ENCODE peak calls at places on chromosomes 12 and 14, in nine cellular contexts. One of them, this sample, is unnamed.

GRCh38 chr12:92462527-92462926 is 240.3 kb upstream of the PLEKHG7 start:
- DNase-seq in HCT116: no peak
- DNase-seq in cardiac muscle cell: no peak
- DNase-seq in heart left ventricle: no peak
- DNase-seq in fibroblast of the aortic adventitia: no peak
- DNase-seq in ovary: no peak
- DNase-seq in fibroblast of mammary gland: no peak
- DNase-seq in Caco-2: no peak
- DNase-seq in psoas muscle: no peak
- DNase-seq in this sample: no peak

GRCh38 chr12:92134638-92135274 is 10.9 kb downstream of the BTG1 start:
- DNase-seq in cardiac muscle cell: no peak
- DNase-seq in Caco-2: no peak
- DNase-seq in fibroblast of the aortic adventitia: peak; percentile 72
- DNase-seq in psoas muscle: no peak
- DNase-seq in fibroblast of mammary gland: peak; percentile 94
- DNase-seq in ovary: no peak
- DNase-seq in heart left ventricle: no peak
- DNase-seq in HCT116: no peak
- DNase-seq in this sample: no peak

GRCh38 chr12:49358548-49359141 is 8.6 kb upstream of the SPATS2 start:
- DNase-seq in HCT116: peak; percentile 84
- DNase-seq in heart left ventricle: no peak
- DNase-seq in ovary: no peak
- DNase-seq in psoas muscle: no peak
- DNase-seq in Caco-2: peak; percentile 77
- DNase-seq in cardiac muscle cell: peak; percentile 80
- DNase-seq in fibroblast of the aortic adventitia: peak; percentile 83
- DNase-seq in fibroblast of mammary gland: peak; percentile 76
- DNase-seq in this sample: no peak

GRCh38 chr14:92647499-92648279 is 100.7 kb downstream of the LGMN start:
- DNase-seq in ovary: no peak
- DNase-seq in HCT116: no peak
- DNase-seq in heart left ventricle: no peak
- DNase-seq in psoas muscle: no peak
- DNase-seq in fibroblast of mammary gland: peak; percentile 70
- DNase-seq in Caco-2: no peak
- DNase-seq in cardiac muscle cell: peak; percentile 47
- DNase-seq in fibroblast of the aortic adventitia: peak; percentile 60
- DNase-seq in this sample: no peak

GRCh38 chr14:21069388-21070082 is 569 bp upstream of the ARHGEF40 start:
- DNase-seq in fibroblast of mammary gland: no peak
- DNase-seq in ovary: peak; percentile 72
- DNase-seq in Caco-2: no peak
- DNase-seq in HCT116: no peak
- DNase-seq in fibroblast of the aortic adventitia: peak; percentile 47
- DNase-seq in cardiac muscle cell: peak; percentile 71
- DNase-seq in psoas muscle: peak; percentile 47
- DNase-seq in heart left ventricle: peak; percentile 73
- DNase-seq in this sample: no peak

GRCh38 chr14:76872796-76873432 is 46.7 kb downstream of the LRRC74A start:
- DNase-seq in HCT116: no peak
- DNase-seq in psoas muscle: peak; percentile 48
- DNase-seq in ovary: peak; percentile 36
- DNase-seq in fibroblast of the aortic adventitia: peak; percentile 60
- DNase-seq in heart left ventricle: peak; percentile 78
- DNase-seq in Caco-2: peak; percentile 50
- DNase-seq in cardiac muscle cell: peak; percentile 61
- DNase-seq in fibroblast of mammary gland: peak; percentile 44
- DNase-seq in this sample: no peak

GRCh38 chr12:52436000-52436827 is 2.0 kb upstream of the KRT75 start:
- DNase-seq in ovary: no peak
- DNase-seq in cardiac muscle cell: peak; percentile 83
- DNase-seq in fibroblast of mammary gland: peak; percentile 51
- DNase-seq in psoas muscle: no peak
- DNase-seq in heart left ventricle: no peak
- DNase-seq in fibroblast of the aortic adventitia: peak; percentile 27
- DNase-seq in Caco-2: no peak
- DNase-seq in HCT116: no peak
- DNase-seq in this sample: no peak

GRCh38 chr12:56358836-56359532 is 923 bp downstream of the STAT2 start:
- DNase-seq in Caco-2: no peak
- DNase-seq in fibroblast of mammary gland: peak; percentile 86
- DNase-seq in psoas muscle: no peak
- DNase-seq in heart left ventricle: no peak
- DNase-seq in cardiac muscle cell: peak; percentile 85
- DNase-seq in fibroblast of the aortic adventitia: peak; percentile 89
- DNase-seq in ovary: no peak
- DNase-seq in HCT116: no peak
- DNase-seq in this sample: peak; percentile 35

GRCh38 chr12:110253176-110253575 is 27.9 kb upstream of the ATP2A2 start:
- DNase-seq in Caco-2: no peak
- DNase-seq in fibroblast of mammary gland: peak; percentile 64
- DNase-seq in HCT116: no peak
- DNase-seq in ovary: peak; percentile 50
- DNase-seq in fibroblast of the aortic adventitia: peak; percentile 40
- DNase-seq in heart left ventricle: peak; percentile 84
- DNase-seq in psoas muscle: peak; percentile 59
- DNase-seq in cardiac muscle cell: peak; percentile 45
- DNase-seq in this sample: no peak

DNA sequence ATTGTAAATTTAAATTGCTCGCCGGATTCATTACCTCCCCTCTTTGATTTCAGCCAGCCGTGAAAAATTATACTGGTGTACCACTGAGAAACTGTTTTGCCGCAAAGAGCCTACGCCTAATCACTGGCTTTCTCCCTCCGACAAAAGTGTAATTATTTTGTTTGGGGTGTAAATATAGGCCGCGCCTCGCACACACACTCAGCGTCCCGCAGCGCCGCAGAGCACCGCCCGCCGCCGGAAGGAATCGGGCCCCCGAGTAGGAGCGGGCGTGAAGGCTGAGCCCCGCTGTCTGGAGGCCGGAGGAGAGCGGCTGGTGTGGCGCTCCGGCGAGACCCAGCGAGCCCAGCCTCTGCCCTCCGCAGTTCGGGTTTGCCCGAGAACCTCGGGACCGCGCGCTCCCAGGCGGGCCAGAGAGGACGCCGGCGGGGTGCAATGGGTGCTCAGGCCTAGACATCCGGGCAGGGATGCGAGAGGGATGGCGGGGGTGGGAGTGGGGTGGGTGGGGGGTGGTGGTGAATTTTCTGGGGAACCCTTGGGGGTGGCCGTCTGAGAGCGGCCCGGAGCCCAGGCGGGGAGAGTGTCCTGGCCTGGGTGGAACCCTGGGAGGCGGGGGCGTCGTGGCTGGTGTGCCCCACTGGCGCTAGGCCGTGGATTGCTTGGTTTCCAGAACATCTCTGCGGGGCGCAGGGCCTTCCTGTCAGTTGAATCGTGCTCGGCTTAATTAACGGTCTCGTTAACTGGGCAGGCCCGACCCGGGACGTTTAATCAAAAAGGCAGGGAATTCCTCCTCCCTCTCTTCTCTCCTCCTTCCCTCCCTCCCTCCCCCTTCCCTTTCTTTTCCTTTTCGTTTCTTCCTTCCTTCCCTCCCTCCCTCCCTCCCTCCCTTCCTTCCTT is 4.7 kb upstream of the LHX5 start:
- DNase-seq in fibroblast of the aortic adventitia: no peak
- DNase-seq in ovary: no peak
- DNase-seq in heart left ventricle: no peak
- DNase-seq in HCT116: no peak
- DNase-seq in cardiac muscle cell: no peak
- DNase-seq in Caco-2: no peak
- DNase-seq in fibroblast of mammary gland: no peak
- DNase-seq in psoas muscle: no peak
- DNase-seq in this sample: no peak
- H3K4me3 ChIP-seq in fibroblast of the aortic adventitia: no peak overlapping the region
- H3K4me3 ChIP-seq in ovary: no peak overlapping the region
- H3K4me3 ChIP-seq in heart left ventricle: no peak overlapping the region
- H3K4me3 ChIP-seq in HCT116: no peak overlapping the region
- H3K4me3 ChIP-seq in cardiac muscle cell: peak overlapping the region; percentile 9
- H3K4me3 ChIP-seq in Caco-2: no peak overlapping the region
- H3K4me3 ChIP-seq in fibroblast of mammary gland: no peak overlapping the region
- H3K4me3 ChIP-seq in psoas muscle: no peak overlapping the region
- H3K4me3 ChIP-seq in this sample: no peak overlapping the region

GRCh38 chr14:75174066-75174465 is 2.3 kb downstream of the TMED10 start:
- DNase-seq in ovary: no peak
- DNase-seq in heart left ventricle: no peak
- DNase-seq in psoas muscle: no peak
- DNase-seq in HCT116: no peak
- DNase-seq in cardiac muscle cell: no peak
- DNase-seq in fibroblast of the aortic adventitia: no peak
- DNase-seq in Caco-2: no peak
- DNase-seq in fibroblast of mammary gland: no peak
- DNase-seq in this sample: no peak

GRCh38 chr14:75170797-75171196 is 5.6 kb downstream of the TMED10 start:
- DNase-seq in heart left ventricle: no peak
- DNase-seq in psoas muscle: no peak
- DNase-seq in HCT116: no peak
- DNase-seq in ovary: no peak
- DNase-seq in cardiac muscle cell: peak; percentile 68
- DNase-seq in Caco-2: no peak
- DNase-seq in fibroblast of the aortic adventitia: no peak
- DNase-seq in fibroblast of mammary gland: peak; percentile 22
- DNase-seq in this sample: no peak

GRCh38 chr14:75181426-75182062 is 5.1 kb upstream of the TMED10 start:
- DNase-seq in fibroblast of the aortic adventitia: no peak
- DNase-seq in psoas muscle: no peak
- DNase-seq in heart left ventricle: no peak
- DNase-seq in HCT116: no peak
- DNase-seq in Caco-2: no peak
- DNase-seq in fibroblast of mammary gland: no peak
- DNase-seq in cardiac muscle cell: no peak
- DNase-seq in ovary: no peak
- DNase-seq in this sample: no peak

GRCh38 chr14:75175677-75176141 is 703 bp downstream of the TMED10 start:
- DNase-seq in heart left ventricle: no peak
- DNase-seq in psoas muscle: no peak
- DNase-seq in fibroblast of the aortic adventitia: no peak
- DNase-seq in cardiac muscle cell: no peak
- DNase-seq in Caco-2: no peak
- DNase-seq in HCT116: peak; percentile 6
- DNase-seq in ovary: no peak
- DNase-seq in fibroblast of mammary gland: no peak
- DNase-seq in this sample: no peak

DNA sequence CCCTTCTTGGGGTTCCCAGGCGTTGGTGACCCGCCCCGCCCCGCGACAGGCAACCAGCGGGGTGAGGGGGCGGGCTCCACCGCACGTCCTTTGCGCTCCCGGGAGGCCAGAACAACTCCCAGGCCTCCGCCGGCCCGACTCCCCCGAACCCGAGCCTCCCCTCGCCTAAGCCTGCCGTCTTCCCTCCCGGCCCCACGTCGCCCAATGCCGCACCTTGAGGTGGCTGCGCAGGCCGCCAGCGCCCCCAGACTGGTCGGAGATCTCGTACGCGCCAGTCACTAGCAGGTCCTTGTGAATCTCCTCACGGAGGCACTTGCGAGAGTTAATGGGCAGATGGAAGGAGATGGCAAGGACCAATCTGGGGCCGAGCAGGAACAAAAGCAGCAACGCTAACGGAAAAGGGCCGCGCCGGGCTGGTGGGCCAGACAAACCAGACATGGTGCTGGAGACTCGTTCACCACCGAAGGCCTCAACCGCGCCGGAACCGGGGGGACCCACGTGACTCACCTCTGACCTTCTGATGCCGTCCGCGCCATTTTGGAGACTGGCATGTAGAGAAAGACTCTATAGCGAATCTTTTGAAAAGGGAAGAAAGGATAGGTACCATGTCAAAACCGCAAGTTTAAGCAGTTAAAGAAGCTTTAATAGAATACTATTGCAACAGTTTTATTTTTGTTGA is at the start of gene TMED10:
- DNase-seq in Caco-2: peak; percentile 90
- DNase-seq in cardiac muscle cell: peak; percentile 93
- DNase-seq in heart left ventricle: peak; percentile 95
- DNase-seq in psoas muscle: peak; percentile 89
- DNase-seq in fibroblast of mammary gland: peak; percentile 84
- DNase-seq in ovary: peak; percentile 87
- DNase-seq in fibroblast of the aortic adventitia: peak; percentile 91
- DNase-seq in HCT116: peak; percentile 78
- DNase-seq in this sample: no peak
- TF ChIP-seq CTCF in Caco-2: no peak
- TF ChIP-seq CTCF in cardiac muscle cell: no peak
- TF ChIP-seq CTCF in heart left ventricle: no peak
- TF ChIP-seq CTCF in psoas muscle: no peak
- TF ChIP-seq CTCF in fibroblast of mammary gland: no peak
- TF ChIP-seq CTCF in ovary: no peak
- TF ChIP-seq CTCF in fibroblast of the aortic adventitia: no peak
- TF ChIP-seq CTCF in HCT116: no peak
- TF ChIP-seq CTCF in this sample: no peak

DNA sequence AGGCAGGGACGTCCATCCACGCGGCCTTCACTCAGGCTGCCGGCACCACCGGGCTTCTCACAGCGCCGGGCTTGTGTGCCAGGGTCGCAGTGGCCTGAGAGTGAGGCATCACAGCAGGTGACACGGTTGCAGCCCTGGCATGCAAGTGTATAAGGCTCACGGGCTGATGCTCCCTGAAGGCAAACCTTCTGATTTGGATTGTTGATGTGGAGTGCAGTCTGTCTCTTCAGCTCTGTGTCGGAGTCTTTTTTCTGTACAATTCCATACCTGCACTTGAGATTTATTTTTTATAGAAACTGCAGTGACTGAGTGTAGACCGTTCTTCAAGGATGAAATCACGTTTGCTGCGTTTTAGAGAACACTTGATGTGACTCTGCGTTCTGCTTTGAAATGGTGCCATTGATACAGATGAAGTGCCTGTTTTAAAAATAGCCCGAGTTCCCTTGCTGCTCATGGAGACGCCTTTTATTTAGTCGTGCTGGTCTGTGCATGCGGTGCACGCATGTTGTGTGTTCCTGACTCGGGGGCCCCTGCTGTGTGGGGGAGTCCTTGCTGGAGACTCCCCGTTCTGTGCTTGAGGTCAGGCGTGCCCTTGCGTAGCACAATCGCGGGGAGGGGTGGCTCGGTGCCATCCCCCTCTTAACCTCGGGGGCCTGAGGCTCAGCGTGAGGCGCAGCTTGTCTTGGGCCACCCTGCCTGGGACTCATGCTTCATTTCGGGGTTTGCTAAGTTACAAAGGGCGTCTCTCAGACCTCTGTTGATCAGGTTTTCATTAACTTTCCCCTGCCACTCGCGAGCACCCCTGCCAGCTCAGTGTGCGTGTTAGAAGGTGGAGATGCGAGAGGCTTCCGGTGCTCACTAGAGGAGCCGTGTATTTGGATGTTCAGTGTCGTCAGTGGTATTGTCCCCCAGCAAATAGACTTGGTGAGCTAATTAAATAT is 21.6 kb upstream of the AMN start:
- DNase-seq in psoas muscle: no peak
- DNase-seq in Caco-2: no peak
- DNase-seq in cardiac muscle cell: no peak
- DNase-seq in ovary: no peak
- DNase-seq in fibroblast of the aortic adventitia: no peak
- DNase-seq in heart left ventricle: no peak
- DNase-seq in fibroblast of mammary gland: no peak
- DNase-seq in HCT116: no peak
- DNase-seq in this sample: no peak
- H3K4me3 ChIP-seq in psoas muscle: no peak overlapping the region
- H3K4me3 ChIP-seq in Caco-2: no peak overlapping the region
- H3K4me3 ChIP-seq in cardiac muscle cell: no peak overlapping the region
- H3K4me3 ChIP-seq in ovary: no peak overlapping the region
- H3K4me3 ChIP-seq in fibroblast of the aortic adventitia: no peak overlapping the region
- H3K4me3 ChIP-seq in heart left ventricle: no peak overlapping the region
- H3K4me3 ChIP-seq in fibroblast of mammary gland: no peak overlapping the region
- H3K4me3 ChIP-seq in HCT116: no peak overlapping the region
- H3K4me3 ChIP-seq in this sample: no peak overlapping the region

GRCh38 chr14:75430106-75430505 is 2.3 kb downstream of the JDP2 start:
- DNase-seq in cardiac muscle cell: peak; percentile 79
- DNase-seq in fibroblast of the aortic adventitia: peak; percentile 68
- DNase-seq in Caco-2: no peak
- DNase-seq in psoas muscle: peak; percentile 66
- DNase-seq in HCT116: no peak
- DNase-seq in fibroblast of mammary gland: peak; percentile 59
- DNase-seq in ovary: no peak
- DNase-seq in heart left ventricle: no peak
- DNase-seq in this sample: no peak
- TF ChIP-seq CTCF in cardiac muscle cell: no peak
- TF ChIP-seq CTCF in fibroblast of the aortic adventitia: no peak
- TF ChIP-seq CTCF in Caco-2: no peak
- TF ChIP-seq CTCF in psoas muscle: no peak
- TF ChIP-seq CTCF in HCT116: no peak
- TF ChIP-seq CTCF in fibroblast of mammary gland: no peak
- TF ChIP-seq CTCF in ovary: no peak
- TF ChIP-seq CTCF in heart left ventricle: no peak
- TF ChIP-seq CTCF in this sample: no peak

This sample was measured in kidney epithelial cell.